ENCODE peak calls at places on chromosomes 7 and 10, in seven cellular contexts. P, S, T, I, C, V and X are unnamed samples. For H3K36me3, the result is how much of the 10 kb centered on the place peaks cover.

GRCh38 chr10:62244785-62245595 is 23.7 kb downstream of the RTKN2 start:
- DNase-seq in P (no peak), S (no peak), T (peak), I (no peak), C (peak), V (peak), X (no peak)

GRCh38 chr7:130733866-130734524 is at the start of gene KLF14:
- DNase-seq in P (no peak), S (peak), T (peak), I (no peak), C (no peak), V (peak), X (no peak)

GRCh38 chr10:4429538-4429937 is 396.5 kb upstream of the AKR1E2 start:
- DNase-seq in P (no peak), S (no peak), T (no peak), I (no peak), C (no peak), V (no peak), X (no peak)

GRCh38 chr7:27753863-27754262 is 13.9 kb downstream of the TAX1BP1 start:
- DNase-seq in P (no peak), S (no peak), T (no peak), I (no peak), C (no peak), V (no peak), X (no peak)

GRCh38 chr7:147279516-147279915 is 1162.9 kb downstream of the CNTNAP2 start:
- DNase-seq in P (no peak), S (no peak), T (no peak), I (peak), C (no peak), V (no peak), X (no peak)

GRCh38 chr10:133123050-133123745 is 35.5 kb downstream of the ADGRA1 start:
- DNase-seq in P (no peak), S (peak), T (no peak), I (no peak), C (no peak), V (no peak), X (no peak)

GRCh38 chr10:88218362-88218761 is 354.9 kb downstream of the PTEN start:
- DNase-seq in P (no peak), S (no peak), T (no peak), I (no peak), C (no peak), V (no peak), X (no peak)

GRCh38 chr7:32164341-32164996 is 94.3 kb upstream of the PDE1C start:
- DNase-seq in P (no peak), S (no peak), T (peak), I (no peak), C (no peak), V (peak), X (no peak)

GRCh38 chr7:128835231-128835751 is 5.1 kb downstream of the FLNC start:
- DNase-seq in P (no peak), S (no peak), T (no peak), I (no peak), C (no peak), V (peak), X (no peak)

DNA sequence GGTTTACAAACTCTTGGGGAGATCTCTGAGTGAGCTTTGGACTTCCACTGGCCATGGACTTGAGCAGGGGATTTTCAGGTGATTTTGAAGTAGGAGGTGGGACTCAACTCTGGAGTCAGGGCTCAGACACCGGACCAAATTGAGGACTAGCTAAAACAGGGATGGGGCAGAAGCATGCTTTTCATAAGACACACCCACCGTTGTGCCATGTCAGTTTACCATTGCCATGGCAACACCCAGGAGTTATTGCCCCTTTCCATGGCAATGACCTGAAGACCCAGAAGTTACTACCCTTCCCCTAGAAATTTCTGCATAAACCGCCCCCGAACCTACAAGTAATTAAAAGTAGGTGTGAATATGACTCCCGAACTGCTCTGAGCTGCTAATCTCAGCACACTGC is 320.7 kb downstream of the GRID1 start:
- DNase-seq in P (no peak), S (no peak), T (no peak), I (no peak), C (no peak), V (no peak), X (no peak)
- H3K4me3 ChIP-seq in P (no peak), S (no peak), T (no peak), I (no peak), C (no peak), V (no peak), X (no peak)

GRCh38 chr7:134879815-134880475 is 100.5 kb downstream of the CALD1 start:
- DNase-seq in P (no peak), S (no peak), T (no peak), I (no peak), C (no peak), V (no peak), X (no peak)

GRCh38 chr7:134874407-134874806 is 95.0 kb downstream of the CALD1 start:
- DNase-seq in P (no peak), S (no peak), T (no peak), I (no peak), C (no peak), V (no peak), X (no peak)

GRCh38 chr7:134878731-134879295 is 99.4 kb downstream of the CALD1 start:
- DNase-seq in P (no peak), S (no peak), T (no peak), I (no peak), C (no peak), V (no peak), X (no peak)

GRCh38 chr7:134873253-134873652 is 93.8 kb downstream of the CALD1 start:
- DNase-seq in P (no peak), S (no peak), T (no peak), I (no peak), C (no peak), V (no peak), X (no peak)

GRCh38 chr7:134875867-134876266 is 96.4 kb downstream of the CALD1 start:
- DNase-seq in P (no peak), S (no peak), T (no peak), I (no peak), C (no peak), V (no peak), X (no peak)
- TF ChIP-seq POLR2AphosphoS5 in P (no peak), S (no peak), T (no peak), I (no peak), C (peak), V (peak), X (no peak)

GRCh38 chr10:71618176-71618575 is 101.4 kb downstream of the C10orf105 start:
- DNase-seq in P (no peak), S (no peak), T (no peak), I (no peak), C (no peak), V (no peak), X (no peak)

GRCh38 chr10:71618598-71618997 is 101.0 kb downstream of the C10orf105 start:
- DNase-seq in P (no peak), S (no peak), T (no peak), I (no peak), C (no peak), V (no peak), X (no peak)

GRCh38 chr10:71614946-71615345 is 104.6 kb downstream of the C10orf105 start:
- DNase-seq in P (no peak), S (no peak), T (no peak), I (no peak), C (peak), V (no peak), X (no peak)

GRCh38 chr10:71615538-71616329 is 103.8 kb downstream of the C10orf105 start:
- DNase-seq in P (no peak), S (no peak), T (no peak), I (no peak), C (no peak), V (no peak), X (no peak)

DNA sequence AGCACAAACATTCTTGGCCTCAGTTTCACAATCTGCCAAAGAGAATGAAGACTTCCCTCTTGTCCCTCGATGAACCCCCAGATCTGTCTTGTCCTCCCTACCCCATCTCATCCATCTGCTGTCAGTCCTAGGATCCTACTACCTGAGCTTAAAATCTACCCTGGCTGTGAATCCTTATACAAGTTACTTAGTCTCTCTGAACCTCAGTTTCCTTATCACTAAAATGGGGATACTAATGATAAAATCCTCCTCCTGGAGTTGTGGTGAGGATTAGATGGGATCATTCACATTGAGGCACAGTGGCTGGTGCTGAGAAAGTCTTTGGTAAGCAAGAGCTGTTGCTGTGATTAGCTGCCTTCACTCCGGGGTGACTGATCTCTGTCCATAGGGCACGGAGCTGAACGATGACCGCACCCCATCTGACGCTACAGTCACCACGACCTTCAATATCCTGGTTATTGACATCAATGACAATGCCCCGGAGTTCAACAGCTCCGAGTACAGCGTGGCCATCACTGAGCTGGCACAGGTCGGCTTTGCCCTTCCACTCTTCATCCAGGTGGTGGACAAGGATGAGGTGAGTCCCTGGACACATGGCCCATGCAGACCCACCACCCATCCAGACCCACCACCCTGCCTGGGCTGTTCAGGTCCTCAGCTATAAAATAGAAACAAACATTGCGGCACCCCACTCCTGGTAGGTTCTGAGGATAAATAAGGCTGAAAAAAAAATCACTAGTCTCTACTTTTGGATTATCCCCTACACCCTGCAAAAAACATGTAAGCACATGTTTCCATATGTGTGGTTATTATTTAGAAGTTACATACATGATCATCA is 102.5 kb downstream of the C10orf105 start:
- DNase-seq in P (no peak), S (no peak), T (no peak), I (no peak), C (no peak), V (no peak), X (no peak)
- H3K36me3 ChIP-seq in P (under half), S (under half), T (under half), I (under half), C (under half), V (under half), X (under half)

GRCh38 chr10:25078659-25079429 is 62.4 kb downstream of the THNSL1 start:
- DNase-seq in P (peak), S (no peak), T (no peak), I (no peak), C (no peak), V (no peak), X (no peak)
- H3K4me3 ChIP-seq in P (no peak), S (no peak), T (no peak), I (no peak), C (no peak), V (no peak), X (no peak)